ENCODE peak calls at places on chromosomes 16 and 17, in eight cellular contexts. M is uterus, D is right lobe of liver, P is MM.1S, T is transverse colon, U is MG63, Z is left ventricle myocardium inferior, S is Caco-2. C is an unnamed sample.
A peak's percentile ranks its signal among the peaks of the same experiment; 100 is the strongest.

GRCh38 chr17:48010193-48010592 is 27.4 kb downstream of the COPZ2 start:
- DNase-seq in P (no peak), U (no peak), D (no peak), T (no peak), M (no peak), S (no peak), Z (no peak), C (no peak)

GRCh38 chr17:58412064-58412703 is 5.2 kb downstream of the RNF43 start:
- DNase-seq in T (no peak), S (no peak), Z (no peak), P (no peak), M (no peak), U (no peak), D (no peak), C (no peak)

GRCh38 chr17:27671591-27671910 is 40.6 kb downstream of the LGALS9 start:
- DNase-seq in S (no peak), Z (no peak), U (no peak), T (no peak), D (no peak), M (no peak), P (no peak), C (no peak)

GRCh38 chr17:39217734-39218369 is 7.9 kb downstream of the STAC2 start:
- DNase-seq in M (no peak), D (no peak), T (no peak), P (no peak), S (no peak), U (no peak), Z (no peak), C (no peak)

GRCh38 chr16:86751081-86752030 is 173.0 kb downstream of the FOXL1 start:
- DNase-seq in S (no peak), Z (no peak), M (no peak), D (no peak), P (no peak), U (peak; percentile 66), T (no peak), C (no peak)

GRCh38 chr17:41481051-41481450 is at the start of gene KRT35:
- DNase-seq in M (no peak), T (no peak), S (no peak), U (no peak), P (no peak), D (no peak), Z (no peak), C (no peak)

GRCh38 chr17:50520483-50520882 is 12.1 kb upstream of the EPN3 start:
- DNase-seq in Z (no peak), T (no peak), P (no peak), D (no peak), S (no peak), U (no peak), M (no peak), C (no peak)

GRCh38 chr17:64115043-64115698 is 14.8 kb downstream of the ERN1 start:
- DNase-seq in T (no peak), D (no peak), P (no peak), U (peak; percentile 43), M (no peak), Z (no peak), S (no peak), C (no peak)

GRCh38 chr17:44095647-44096496 is 25.3 kb downstream of the G6PC3 start:
- DNase-seq in Z (peak; percentile 71), U (peak; percentile 94), D (no peak), P (no peak), S (peak; percentile 67), M (peak; percentile 72), T (peak; percentile 58), C (peak; percentile 71)

GRCh38 chr17:6599364-6599763 is 41.1 kb downstream of the KIAA0753 start:
- DNase-seq in T (no peak), U (no peak), D (no peak), S (no peak), Z (no peak), M (no peak), P (no peak), C (no peak)

GRCh38 chr17:58932956-58933355 is 173.7 kb downstream of the TRIM37 start:
- DNase-seq in S (no peak), P (no peak), U (no peak), M (no peak), Z (no peak), D (no peak), T (no peak), C (no peak)

GRCh38 chr17:3167574-3167973 is 29.7 kb upstream of the OR1A2 start:
- DNase-seq in S (no peak), U (no peak), T (no peak), P (peak; percentile 10), D (no peak), M (no peak), Z (no peak), C (no peak)

GRCh38 chr16:53789159-53789558 is 85.2 kb downstream of the FTO start:
- DNase-seq in T (no peak), S (no peak), U (no peak), D (no peak), M (no peak), Z (no peak), P (no peak), C (no peak)

GRCh38 chr16:78235168-78235800 is 135.8 kb downstream of the WWOX start:
- DNase-seq in P (peak; percentile 14), Z (peak; percentile 63), S (peak; percentile 92), D (peak; percentile 63), M (peak; percentile 53), T (peak; percentile 74), U (peak; percentile 45), C (peak; percentile 73)

GRCh38 chr16:23508589-23509440 is 1.5 kb downstream of the GGA2 start:
- DNase-seq in D (no peak), U (no peak), S (no peak), M (no peak), Z (no peak), P (no peak), T (peak; percentile 34), C (no peak)

GRCh38 chr17:5050281-5050680 is 15.1 kb upstream of the SLC52A1 start:
- DNase-seq in D (no peak), P (no peak), M (peak; percentile 32), S (no peak), Z (no peak), U (no peak), T (no peak), C (no peak)

GRCh38 chr16:84449156-84450140 is 55.0 kb downstream of the MEAK7 start:
- DNase-seq in U (no peak), S (no peak), D (no peak), Z (no peak), M (no peak), P (no peak), T (peak; percentile 71), C (peak; percentile 55)

GRCh38 chr17:22460461-22461063 is 768.2 kb downstream of the KCNJ18 start:
- DNase-seq in S (no peak), U (no peak), M (no peak), D (no peak), P (no peak), Z (no peak), T (no peak), C (no peak)

GRCh38 chr17:22459331-22459952 is 767.1 kb downstream of the KCNJ18 start:
- DNase-seq in D (no peak), P (no peak), M (no peak), S (no peak), U (no peak), T (no peak), Z (no peak), C (no peak)

GRCh38 chr17:22461460-22462145 is 769.3 kb downstream of the KCNJ18 start:
- DNase-seq in S (no peak), U (no peak), M (no peak), P (no peak), T (no peak), Z (no peak), D (no peak), C (no peak)

GRCh38 chr17:22462461-22462860 is 770.1 kb downstream of the KCNJ18 start:
- DNase-seq in D (no peak), T (no peak), Z (no peak), U (no peak), P (no peak), M (no peak), S (no peak), C (no peak)

GRCh38 chr17:22459953-22460350 is 767.6 kb downstream of the KCNJ18 start:
- DNase-seq in Z (no peak), S (no peak), U (no peak), P (no peak), T (no peak), M (no peak), D (no peak), C (no peak)
- H3K9me3 ChIP-seq in Z (peaks cover 20% of the 10 kb centered on the region), S (no peaks in the 10 kb centered on the region), U (no peaks in the 10 kb centered on the region), P (no peaks in the 10 kb centered on the region), T (no peaks in the 10 kb centered on the region), M (no peaks in the 10 kb centered on the region), D (no peaks in the 10 kb centered on the region), C (no peaks in the 10 kb centered on the region)

GRCh38 chr16:66850115-66850815 is 6.1 kb downstream of the CA7 start:
- DNase-seq in D (no peak), S (no peak), T (no peak), M (no peak), U (no peak), P (no peak), Z (no peak), C (no peak)
- H3K27me3 ChIP-seq in D (no peaks in the 10 kb centered on the region), S (no peaks in the 10 kb centered on the region), T (peaks cover 15% of the 10 kb centered on the region), M (no peaks in the 10 kb centered on the region), U (no peaks in the 10 kb centered on the region), P (no peaks in the 10 kb centered on the region), Z (peaks cover 38% of the 10 kb centered on the region), C (peaks cover 6% of the 10 kb centered on the region)

DNA sequence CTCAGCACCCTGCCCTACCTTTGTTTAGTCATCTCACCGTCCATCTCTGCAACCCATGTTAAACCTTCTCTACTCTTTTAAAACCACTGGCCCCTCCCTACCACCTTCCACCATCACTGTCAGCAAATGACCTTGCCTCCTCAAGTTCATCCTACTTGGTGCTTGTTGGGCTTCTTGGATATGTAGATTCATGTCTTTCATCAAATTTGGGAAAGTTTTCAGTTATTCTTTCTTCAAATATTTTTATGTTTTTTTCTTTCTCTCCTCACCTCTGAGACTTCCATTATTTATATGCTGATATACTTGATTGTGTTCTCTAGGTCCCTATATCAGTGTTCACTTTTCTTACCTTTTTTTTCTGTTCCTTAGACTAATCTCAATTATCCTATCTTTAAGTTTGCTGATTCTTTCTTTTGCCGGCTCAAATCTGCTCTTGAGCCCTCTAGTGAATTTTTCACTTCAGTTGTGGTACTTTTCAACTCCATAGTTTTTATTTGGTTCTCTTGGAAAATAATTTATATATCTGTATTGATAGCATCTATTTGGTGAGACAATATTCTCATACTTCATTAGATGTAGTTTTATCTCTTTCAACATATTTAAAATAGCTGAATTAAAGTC is 28.7 kb upstream of the ALDH3A2 start:
- DNase-seq in T (no peak), D (no peak), P (no peak), S (no peak), M (no peak), U (no peak), Z (no peak), C (no peak)
- H3K9me3 ChIP-seq in T (peaks cover 23% of the 10 kb centered on the region), D (no peaks in the 10 kb centered on the region), P (no peaks in the 10 kb centered on the region), S (peaks cover 35% of the 10 kb centered on the region), M (no peaks in the 10 kb centered on the region), U (peaks cover 8% of the 10 kb centered on the region), Z (peaks cover 60% of the 10 kb centered on the region), C (peaks cover 39% of the 10 kb centered on the region)

DNA sequence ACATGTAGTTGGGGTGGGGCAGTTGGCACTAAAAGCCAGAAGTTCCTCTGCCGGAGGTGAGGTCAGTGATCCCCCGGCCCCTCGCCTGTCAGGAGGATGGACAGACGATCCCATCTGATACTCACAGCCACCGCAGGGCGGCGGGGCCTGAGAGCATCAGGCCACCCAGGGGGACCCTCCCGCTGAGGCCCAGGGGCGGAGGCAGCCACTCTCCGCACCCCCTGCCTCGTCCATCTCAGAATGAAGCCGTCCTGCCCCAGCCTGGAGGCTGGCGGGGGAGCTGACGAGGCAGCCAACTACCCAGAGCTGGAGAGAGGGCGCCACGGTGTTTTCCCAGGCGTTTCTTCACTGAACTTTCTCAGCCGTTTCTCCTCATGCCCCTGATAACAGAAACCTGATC is 22.6 kb downstream of the TPSD1 start:
- DNase-seq in T (no peak), D (no peak), Z (no peak), P (no peak), S (no peak), M (no peak), U (no peak), C (no peak)
- H3K27me3 ChIP-seq in T (peaks cover 45% of the 10 kb centered on the region), D (no peaks in the 10 kb centered on the region), Z (peaks cover 65% of the 10 kb centered on the region), P (peaks cover 94% of the 10 kb centered on the region), S (no peaks in the 10 kb centered on the region), M (no peaks in the 10 kb centered on the region), U (peaks cover 45% of the 10 kb centered on the region), C (peaks cover 38% of the 10 kb centered on the region)